ENCODE peak calls at places on chromosomes 1 and 21, in eight cellular contexts. Z is astrocyte of the spinal cord; N is stomach; R is keratinocyte; E is cardiac fibroblast; V is Caco-2; F is sigmoid colon; C is CD8-positive, alpha-beta T cell. H is an unnamed sample.

GRCh38 chr1:185439727-185440415 is 122.8 kb upstream of the IVNS1ABP start:
- DNase-seq in Z (peak), N (no peak), R (peak), E (peak), V (no peak), F (no peak), C (no peak), H (peak)

GRCh38 chr1:89725016-89725380 is 92.1 kb downstream of the LRRC8C start:
- DNase-seq in Z (peak), N (no peak), R (no peak), E (peak), V (no peak), F (no peak), C (no peak), H (peak)

GRCh38 chr1:83693409-83694126 is 305.4 kb downstream of the TTLL7 start:
- DNase-seq in Z (peak), N (no peak), R (no peak), E (peak), V (no peak), F (no peak), C (no peak), H (no peak)

GRCh38 chr1:198267056-198267455 is 110.3 kb downstream of the NEK7 start:
- DNase-seq in Z (no peak), N (no peak), R (no peak), E (no peak), V (no peak), F (no peak), C (no peak), H (no peak)

GRCh38 chr1:111334169-111334568 is 43.5 kb downstream of the CHIA start:
- DNase-seq in Z (peak), N (peak), R (peak), E (peak), V (no peak), F (no peak), C (peak), H (peak)

GRCh38 chr1:21939650-21940374 is 2.7 kb upstream of the HSPG2 start:
- DNase-seq in Z (peak), N (peak), R (peak), E (peak), V (no peak), F (peak), C (no peak), H (peak)

GRCh38 chr21:39523930-39524329 is 72.2 kb downstream of the SH3BGR start:
- DNase-seq in Z (no peak), N (no peak), R (no peak), E (no peak), V (no peak), F (no peak), C (no peak), H (no peak)

GRCh38 chr1:230778916-230779590 is 31.9 kb downstream of the CAPN9 start:
- DNase-seq in Z (no peak), N (no peak), R (no peak), E (peak), V (no peak), F (no peak), C (no peak), H (peak)

GRCh38 chr1:58884706-58885661 is 101.1 kb upstream of the JUN start:
- DNase-seq in Z (no peak), N (peak), R (no peak), E (no peak), V (peak), F (peak), C (no peak), H (peak)

GRCh38 chr1:36224537-36225297 is 474 bp downstream of the THRAP3 start:
- DNase-seq in Z (peak), N (peak), R (peak), E (peak), V (peak), F (peak), C (no peak), H (peak)

GRCh38 chr21:33904041-33904440 is 11.6 kb downstream of the ATP5PO start:
- DNase-seq in Z (no peak), N (no peak), R (no peak), E (no peak), V (no peak), F (peak), C (no peak), H (no peak)

GRCh38 chr1:82388679-82389078 is 587.9 kb downstream of the ADGRL2 start:
- DNase-seq in Z (peak), N (no peak), R (peak), E (peak), V (no peak), F (no peak), C (no peak), H (peak)

GRCh38 chr1:225156254-225156653 is 226.8 kb downstream of the DNAH14 start:
- DNase-seq in Z (peak), N (no peak), R (no peak), E (peak), V (no peak), F (no peak), C (no peak), H (peak)

GRCh38 chr1:84721152-84721551 is 30.9 kb upstream of the SSX2IP start:
- DNase-seq in Z (peak), N (no peak), R (no peak), E (peak), V (no peak), F (no peak), C (no peak), H (peak)

GRCh38 chr1:174764186-174764585 is 235.6 kb upstream of the CACYBP start:
- DNase-seq in Z (no peak), N (no peak), R (no peak), E (no peak), V (no peak), F (no peak), C (no peak), H (no peak)

GRCh38 chr1:20492751-20493150 is 6.7 kb upstream of the CAMK2N1 start:
- DNase-seq in Z (no peak), N (no peak), R (no peak), E (no peak), V (no peak), F (no peak), C (no peak), H (no peak)

GRCh38 chr1:221827307-221827642 is 85.4 kb upstream of the DUSP10 start:
- DNase-seq in Z (no peak), N (no peak), R (no peak), E (no peak), V (no peak), F (no peak), C (no peak), H (no peak)

GRCh38 chr1:157715736-157716135 is 15.2 kb upstream of the FCRL3 start:
- DNase-seq in Z (no peak), N (no peak), R (no peak), E (no peak), V (no peak), F (no peak), C (no peak), H (no peak)

GRCh38 chr1:114286179-114286578 is 132.5 kb upstream of the SYT6 start:
- DNase-seq in Z (peak), N (no peak), R (no peak), E (peak), V (no peak), F (no peak), C (no peak), H (peak)

GRCh38 chr1:64082459-64082858 is 121.0 kb upstream of the UBE2U start:
- DNase-seq in Z (peak), N (no peak), R (no peak), E (peak), V (no peak), F (no peak), C (no peak), H (peak)

GRCh38 chr21:38263493-38263892 is 6.7 kb downstream of the KCNJ15 start:
- DNase-seq in Z (peak), N (no peak), R (no peak), E (peak), V (no peak), F (no peak), C (no peak), H (peak)

GRCh38 chr1:175209493-175209921 is 16.9 kb upstream of the KIAA0040 start:
- DNase-seq in Z (no peak), N (no peak), R (no peak), E (no peak), V (no peak), F (no peak), C (no peak), H (no peak)

GRCh38 chr1:112998592-112999235 is 42.7 kb upstream of the SLC16A1 start:
- DNase-seq in Z (peak), N (peak), R (peak), E (peak), V (no peak), F (peak), C (no peak), H (peak)

GRCh38 chr21:44368711-44369446 is 15.5 kb downstream of the TRPM2 start:
- DNase-seq in Z (no peak), N (no peak), R (no peak), E (no peak), V (peak), F (peak), C (no peak), H (no peak)

GRCh38 chr1:43315963-43316737 is 15.4 kb downstream of the TIE1 start:
- DNase-seq in Z (no peak), N (no peak), R (no peak), E (no peak), V (no peak), F (peak), C (no peak), H (peak)

GRCh38 chr1:198047913-198048312 is 108.9 kb upstream of the NEK7 start:
- DNase-seq in Z (no peak), N (no peak), R (no peak), E (no peak), V (no peak), F (no peak), C (no peak), H (no peak)

GRCh38 chr1:15141933-15142647 is 11.5 kb upstream of the TMEM51 start:
- DNase-seq in Z (peak), N (peak), R (no peak), E (peak), V (no peak), F (no peak), C (no peak), H (peak)

GRCh38 chr1:25066253-25066652 is 136.2 kb upstream of the RUNX3 start:
- DNase-seq in Z (peak), N (no peak), R (no peak), E (no peak), V (no peak), F (no peak), C (no peak), H (no peak)

GRCh38 chr1:158248122-158248521 is 6.1 kb upstream of the CD1A start:
- DNase-seq in Z (no peak), N (no peak), R (no peak), E (no peak), V (no peak), F (no peak), C (no peak), H (no peak)

GRCh38 chr1:33612877-33613487 is 140.5 kb downstream of the ZSCAN20 start:
- DNase-seq in Z (peak), N (peak), R (peak), E (peak), V (peak), F (no peak), C (no peak), H (peak)

GRCh38 chr1:214542275-214543199 is 8.9 kb downstream of the PTPN14 start:
- DNase-seq in Z (no peak), N (no peak), R (no peak), E (no peak), V (no peak), F (no peak), C (no peak), H (no peak)

GRCh38 chr1:98110674-98111073 is 189.8 kb upstream of the DPYD start:
- DNase-seq in Z (peak), N (no peak), R (no peak), E (peak), V (no peak), F (no peak), C (no peak), H (peak)

GRCh38 chr1:44086722-44087474 is 31.7 kb upstream of the KLF17 start:
- DNase-seq in Z (no peak), N (no peak), R (no peak), E (no peak), V (no peak), F (no peak), C (no peak), H (no peak)

GRCh38 chr1:246588322-246588721 is 22.1 kb downstream of the CNST start:
- DNase-seq in Z (no peak), N (no peak), R (no peak), E (peak), V (no peak), F (no peak), C (no peak), H (peak)

GRCh38 chr1:32893198-32894018 is 7.1 kb downstream of the HPCA start:
- DNase-seq in Z (peak), N (peak), R (no peak), E (no peak), V (no peak), F (peak), C (no peak), H (no peak)

GRCh38 chr21:10418649-10419048 is 102.7 kb upstream of the TPTE start:
- DNase-seq in Z (no peak), N (no peak), R (no peak), E (no peak), V (no peak), F (no peak), C (no peak), H (no peak)

GRCh38 chr1:173467426-173467825 is 9.7 kb upstream of the PRDX6 start:
- DNase-seq in Z (peak), N (no peak), R (no peak), E (peak), V (no peak), F (no peak), C (no peak), H (peak)

DNA sequence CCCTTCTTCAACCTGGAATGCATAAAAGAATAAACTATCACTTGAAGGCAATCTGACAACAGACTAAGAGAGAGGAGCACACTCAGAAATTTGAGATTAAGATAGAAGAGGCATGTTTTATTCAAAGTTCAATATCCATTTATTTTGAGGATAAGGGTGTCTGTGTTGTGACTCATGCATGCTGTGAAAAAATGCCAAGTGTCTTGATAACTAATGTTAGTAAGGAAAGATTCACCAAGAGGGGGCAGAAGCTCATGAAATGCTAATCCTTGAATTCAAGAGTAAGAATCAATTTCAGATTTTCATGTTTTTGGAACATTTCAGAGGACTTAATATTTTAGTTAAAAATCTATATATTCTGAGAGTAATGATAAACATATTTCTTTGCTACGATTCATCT is 94.0 kb downstream of the IFI44 start:
- DNase-seq in Z (peak), N (no peak), R (no peak), E (peak), V (no peak), F (no peak), C (no peak), H (peak)
- TF ChIP-seq CTCF in Z (peak), N (no peak), R (no peak), E (peak), V (no peak), F (no peak), C (no peak), H (peak)

GRCh38 chr1:8510041-8510823 is 192.3 kb downstream of the SLC45A1 start:
- DNase-seq in Z (peak), N (no peak), R (no peak), E (peak), V (no peak), F (peak), C (no peak), H (peak)
- H3K4me3 ChIP-seq in Z (peak), N (no peak), R (no peak), E (peak), V (no peak), F (peak), C (peak), H (peak)

GRCh38 chr1:232378266-232379041 is 251.5 kb downstream of the SIPA1L2 start:
- DNase-seq in Z (peak), N (peak), R (no peak), E (no peak), V (no peak), F (peak), C (no peak), H (no peak)
- TF ChIP-seq CTCF in Z (no peak), N (no peak), R (no peak), E (no peak), V (no peak), F (no peak), C (no peak), H (no peak)

GRCh38 chr1:150966011-150966410 is 8.6 kb downstream of the CERS2 start:
- DNase-seq in Z (no peak), N (no peak), R (no peak), E (no peak), V (no peak), F (no peak), C (no peak), H (no peak)

GRCh38 chr1:150960646-150961045 is 14.0 kb downstream of the CERS2 start:
- DNase-seq in Z (no peak), N (no peak), R (no peak), E (no peak), V (no peak), F (peak), C (no peak), H (no peak)

GRCh38 chr1:150963535-150964489 is 10.8 kb downstream of the CERS2 start:
- DNase-seq in Z (no peak), N (no peak), R (no peak), E (no peak), V (no peak), F (peak), C (no peak), H (no peak)

GRCh38 chr1:150957666-150958065 is 17.0 kb downstream of the CERS2 start:
- DNase-seq in Z (no peak), N (no peak), R (no peak), E (no peak), V (no peak), F (no peak), C (no peak), H (no peak)

GRCh38 chr1:150961756-150962155 is 12.9 kb downstream of the CERS2 start:
- DNase-seq in Z (no peak), N (no peak), R (no peak), E (no peak), V (peak), F (no peak), C (no peak), H (no peak)
- H3K4me3 ChIP-seq in Z (no peak), N (no peak), R (no peak), E (no peak), V (no peak), F (no peak), C (no peak), H (no peak)

GRCh38 chr1:93734999-93735398 is 53.4 kb upstream of the BCAR3 start:
- DNase-seq in Z (no peak), N (no peak), R (no peak), E (no peak), V (no peak), F (no peak), C (no peak), H (no peak)
- TF ChIP-seq CTCF in Z (peak), N (no peak), R (no peak), E (peak), V (peak), F (no peak), C (no peak), H (peak)

GRCh38 chr1:69657976-69658375 is 90.3 kb downstream of the LRRC7 start:
- DNase-seq in Z (no peak), N (no peak), R (no peak), E (peak), V (no peak), F (no peak), C (no peak), H (no peak)

DNA sequence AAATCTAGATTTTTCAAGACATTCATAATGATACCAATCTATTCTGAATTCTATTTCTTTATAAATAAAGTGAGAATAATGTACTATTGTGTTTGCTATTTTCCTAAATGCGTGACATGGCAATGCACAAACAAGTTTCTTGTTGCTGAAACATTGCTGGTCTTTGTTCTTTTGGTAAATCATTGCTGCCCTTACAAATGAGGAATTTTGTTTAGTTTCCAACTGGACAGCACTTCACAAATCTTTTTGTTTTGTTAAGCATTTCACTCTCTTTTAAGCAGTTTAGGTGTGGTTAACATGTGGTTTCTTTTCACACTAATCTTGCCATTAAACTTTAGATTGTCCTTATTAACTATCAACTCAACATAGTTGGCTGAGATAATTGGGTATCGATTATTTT is 94.6 kb downstream of the LRRC7 start:
- DNase-seq in Z (no peak), N (no peak), R (no peak), E (no peak), V (no peak), F (no peak), C (no peak), H (no peak)
- H3K4me3 ChIP-seq in Z (no peak), N (no peak), R (no peak), E (no peak), V (no peak), F (no peak), C (no peak), H (no peak)

GRCh38 chr1:91507330-91507729 is 6.7 kb downstream of the CDC7 start:
- DNase-seq in Z (no peak), N (no peak), R (no peak), E (peak), V (no peak), F (no peak), C (no peak), H (peak)

GRCh38 chr1:91515994-91516393 is 15.3 kb downstream of the CDC7 start:
- DNase-seq in Z (no peak), N (no peak), R (no peak), E (no peak), V (no peak), F (no peak), C (no peak), H (no peak)

GRCh38 chr1:91511386-91511785 is 10.7 kb downstream of the CDC7 start:
- DNase-seq in Z (peak), N (no peak), R (peak), E (peak), V (no peak), F (no peak), C (no peak), H (peak)

GRCh38 chr1:91510754-91511153 is 10.1 kb downstream of the CDC7 start:
- DNase-seq in Z (no peak), N (no peak), R (no peak), E (no peak), V (no peak), F (no peak), C (no peak), H (no peak)

GRCh38 chr1:91513160-91513559 is 12.5 kb downstream of the CDC7 start:
- DNase-seq in Z (peak), N (no peak), R (no peak), E (peak), V (no peak), F (no peak), C (no peak), H (peak)
- TF ChIP-seq CTCF in Z (peak), N (no peak), R (peak), E (peak), V (no peak), F (peak), C (peak), H (peak)

H was measured in fibroblast of the aortic adventitia.